ENCODE peak calls at places on chromosomes 6 and 20, in eight cellular contexts. One of them, this sample, is unnamed.

GRCh38 chr20:36394340-36394965 is 88.3 kb downstream of the DLGAP4 start:
- DNase-seq in A549: no peak
- DNase-seq in caudate nucleus: peak
- DNase-seq in WERI-Rb-1: no peak
- DNase-seq in NCI-H1105 treated with DMSO at 0.1 percent for 48 hours: no peak
- DNase-seq in effector memory CD8-positive, alpha-beta T cell: no peak
- DNase-seq in GM03348: no peak
- DNase-seq in AG04450: no peak
- DNase-seq in this sample: no peak

GRCh38 chr6:89275900-89276299 is 39.2 kb downstream of the GABRR2 start:
- DNase-seq in A549: no peak
- DNase-seq in caudate nucleus: no peak
- DNase-seq in WERI-Rb-1: no peak
- DNase-seq in NCI-H1105 treated with DMSO at 0.1 percent for 48 hours: no peak
- DNase-seq in effector memory CD8-positive, alpha-beta T cell: no peak
- DNase-seq in GM03348: no peak
- DNase-seq in AG04450: no peak
- DNase-seq in this sample: no peak

GRCh38 chr20:13028001-13028400 is 19.2 kb downstream of the SPTLC3 start:
- DNase-seq in A549: no peak
- DNase-seq in caudate nucleus: no peak
- DNase-seq in WERI-Rb-1: no peak
- DNase-seq in NCI-H1105 treated with DMSO at 0.1 percent for 48 hours: no peak
- DNase-seq in effector memory CD8-positive, alpha-beta T cell: no peak
- DNase-seq in GM03348: no peak
- DNase-seq in AG04450: no peak
- DNase-seq in this sample: no peak

GRCh38 chr20:58708246-58708931 is 15.8 kb downstream of the NPEPL1 start:
- DNase-seq in A549: no peak
- DNase-seq in caudate nucleus: no peak
- DNase-seq in WERI-Rb-1: no peak
- DNase-seq in NCI-H1105 treated with DMSO at 0.1 percent for 48 hours: no peak
- DNase-seq in effector memory CD8-positive, alpha-beta T cell: no peak
- DNase-seq in GM03348: peak
- DNase-seq in AG04450: no peak
- DNase-seq in this sample: no peak

GRCh38 chr6:137901454-137901853 is 34.4 kb downstream of the TNFAIP3 start:
- DNase-seq in A549: no peak
- DNase-seq in caudate nucleus: no peak
- DNase-seq in WERI-Rb-1: no peak
- DNase-seq in NCI-H1105 treated with DMSO at 0.1 percent for 48 hours: no peak
- DNase-seq in effector memory CD8-positive, alpha-beta T cell: no peak
- DNase-seq in GM03348: no peak
- DNase-seq in AG04450: no peak
- DNase-seq in this sample: no peak

GRCh38 chr6:87093651-87094050 is 1.3 kb downstream of the CGA start:
- DNase-seq in A549: no peak
- DNase-seq in caudate nucleus: no peak
- DNase-seq in WERI-Rb-1: no peak
- DNase-seq in NCI-H1105 treated with DMSO at 0.1 percent for 48 hours: no peak
- DNase-seq in effector memory CD8-positive, alpha-beta T cell: no peak
- DNase-seq in GM03348: no peak
- DNase-seq in AG04450: no peak
- DNase-seq in this sample: no peak

GRCh38 chr6:28825732-28826293 is 98.0 kb downstream of the TRIM27 start:
- DNase-seq in A549: no peak
- DNase-seq in caudate nucleus: no peak
- DNase-seq in WERI-Rb-1: no peak
- DNase-seq in NCI-H1105 treated with DMSO at 0.1 percent for 48 hours: no peak
- DNase-seq in effector memory CD8-positive, alpha-beta T cell: no peak
- DNase-seq in GM03348: no peak
- DNase-seq in AG04450: no peak
- DNase-seq in this sample: no peak

GRCh38 chr6:135938588-135939215 is 87.2 kb downstream of the PDE7B start:
- DNase-seq in A549: peak
- DNase-seq in caudate nucleus: no peak
- DNase-seq in WERI-Rb-1: peak
- DNase-seq in NCI-H1105 treated with DMSO at 0.1 percent for 48 hours: no peak
- DNase-seq in effector memory CD8-positive, alpha-beta T cell: no peak
- DNase-seq in GM03348: peak
- DNase-seq in AG04450: no peak
- DNase-seq in this sample: peak

GRCh38 chr6:1497593-1498105 is 108.3 kb downstream of the FOXF2 start:
- DNase-seq in A549: no peak
- DNase-seq in caudate nucleus: peak
- DNase-seq in WERI-Rb-1: no peak
- DNase-seq in NCI-H1105 treated with DMSO at 0.1 percent for 48 hours: no peak
- DNase-seq in effector memory CD8-positive, alpha-beta T cell: no peak
- DNase-seq in GM03348: no peak
- DNase-seq in AG04450: no peak
- DNase-seq in this sample: no peak

This sample was measured in skeletal muscle cell.